ENCODE peak calls at places on chromosomes 4 and X, in seven cellular contexts. T is BJ, W is fibroblast of the aortic adventitia, X is epithelial cell of esophagus, D is lung, Y is endodermal cell, K is IMR-90. H is an unnamed sample.

GRCh38 chrX:2533424-2533823 is 32.6 kb upstream of the DHRSX start:
- DNase-seq in T (no peak), W (no peak), X (no peak), D (no peak), Y (no peak), K (no peak), H (no peak)

GRCh38 chr4:96736352-96736889 is 896.5 kb downstream of the PDHA2 start:
- DNase-seq in T (no peak), W (no peak), X (peak), D (no peak), Y (peak), K (no peak), H (no peak)

GRCh38 chrX:48956728-48957414 is 536 bp downstream of the OTUD5 start:
- DNase-seq in T (no peak), W (no peak), X (peak), D (no peak), Y (no peak), K (no peak), H (no peak)

GRCh38 chr4:100742045-100742444 is 224.2 kb upstream of the EMCN start:
- DNase-seq in T (no peak), W (peak), X (peak), D (no peak), Y (no peak), K (peak), H (no peak)

GRCh38 chrX:54386314-54386713 is 28.5 kb upstream of the WNK3 start:
- DNase-seq in T (no peak), W (no peak), X (peak), D (no peak), Y (no peak), K (peak), H (no peak)

GRCh38 chr4:168451744-168452394 is 28.4 kb downstream of the DDX60L start:
- DNase-seq in T (peak), W (peak), X (peak), D (no peak), Y (no peak), K (peak), H (no peak)

GRCh38 chrX:102976793-102977495 is 39.9 kb downstream of the RAB40AL start:
- DNase-seq in T (peak), W (peak), X (peak), D (no peak), Y (no peak), K (peak), H (peak)

GRCh38 chrX:74349387-74349786 is 45.4 kb downstream of the ZCCHC13 start:
- DNase-seq in T (peak), W (peak), X (peak), D (no peak), Y (no peak), K (peak), H (peak)

GRCh38 chrX:54411732-54412131 is 28.5 kb upstream of the TSR2 start:
- DNase-seq in T (no peak), W (no peak), X (no peak), D (no peak), Y (no peak), K (no peak), H (no peak)

GRCh38 chr4:17120761-17121160 is 222.3 kb upstream of the LDB2 start:
- DNase-seq in T (no peak), W (peak), X (no peak), D (no peak), Y (no peak), K (peak), H (no peak)

GRCh38 chr4:185712350-185713024 is 99.5 kb downstream of the SORBS2 start:
- DNase-seq in T (no peak), W (no peak), X (no peak), D (no peak), Y (no peak), K (no peak), H (no peak)

GRCh38 chr4:41256131-41256739 is 493 bp upstream of the UCHL1 start:
- DNase-seq in T (no peak), W (peak), X (no peak), D (no peak), Y (peak), K (peak), H (peak)

GRCh38 chrX:41474726-41475100 is 27.6 kb downstream of the NYX start:
- DNase-seq in T (no peak), W (no peak), X (no peak), D (no peak), Y (no peak), K (no peak), H (no peak)

GRCh38 chrX:133258481-133258880 is 40.3 kb upstream of the TFDP3 start:
- DNase-seq in T (peak), W (peak), X (peak), D (no peak), Y (no peak), K (peak), H (peak)

GRCh38 chr4:16001484-16001858 is 38.5 kb upstream of the FGFBP2 start:
- DNase-seq in T (no peak), W (peak), X (peak), D (peak), Y (peak), K (peak), H (peak)
- TF ChIP-seq CTCF in T (peak), W (peak), X (peak), D (peak), Y (peak), K (peak), H (peak)

DNA sequence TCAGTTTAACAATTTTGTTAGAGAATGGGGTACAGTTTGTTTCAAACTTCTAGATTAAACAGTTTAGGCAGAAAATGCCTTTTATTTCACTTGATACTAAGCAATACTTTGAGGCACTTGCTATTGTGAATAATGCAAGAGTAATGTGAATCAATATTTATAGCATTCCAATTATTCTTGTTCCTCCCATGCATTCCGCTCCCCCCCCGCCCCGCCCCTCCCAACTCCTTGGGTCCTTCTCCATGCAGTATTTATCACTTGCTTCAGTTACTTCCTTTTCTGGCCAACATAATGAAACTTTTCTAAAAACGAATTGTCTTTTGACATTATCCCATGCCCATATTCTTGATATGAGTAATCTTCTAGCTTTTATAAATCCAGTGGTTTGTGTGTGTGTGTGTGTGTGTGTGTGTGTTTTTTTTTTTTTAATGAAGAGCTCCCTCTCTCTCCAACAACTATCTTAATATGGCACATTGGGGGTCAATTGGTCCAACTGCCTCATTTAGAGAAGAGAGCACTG is 1.6 kb downstream of the BANK1 start:
- DNase-seq in T (peak), W (no peak), X (no peak), D (no peak), Y (no peak), K (no peak), H (no peak)
- H3K4me3 ChIP-seq in T (no peak), W (no peak), X (no peak), D (no peak), Y (no peak), K (no peak), H (no peak)

GRCh38 chr4:177349191-177349590 is 39.5 kb downstream of the NEIL3 start:
- DNase-seq in T (no peak), W (no peak), X (no peak), D (no peak), Y (no peak), K (no peak), H (no peak)
- TF ChIP-seq CTCF in T (no peak), W (no peak), X (no peak), D (no peak), Y (peak), K (no peak), H (no peak)

DNA sequence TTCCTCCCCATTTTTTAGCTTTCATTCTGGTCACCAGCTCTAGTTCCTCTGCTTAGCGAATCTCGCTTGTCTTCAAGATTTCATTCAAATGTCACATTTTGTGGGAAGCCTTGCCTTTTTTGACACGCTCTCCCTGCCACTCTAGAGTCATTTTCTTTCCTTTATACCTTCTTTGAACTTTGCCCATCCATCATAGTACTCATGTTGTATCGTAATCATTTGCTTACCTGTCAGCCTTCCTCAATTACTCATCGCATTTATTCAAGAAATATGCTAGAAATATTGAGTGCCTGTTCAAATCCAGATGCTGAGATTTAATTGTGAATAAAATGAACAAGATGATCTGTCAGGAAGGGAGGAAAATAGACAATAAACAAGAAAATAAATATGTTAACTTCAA is 21.8 kb downstream of the TSPAN7 start:
- DNase-seq in T (no peak), W (no peak), X (no peak), D (no peak), Y (no peak), K (no peak), H (no peak)
- H3K4me3 ChIP-seq in T (no peak), W (no peak), X (no peak), D (no peak), Y (no peak), K (no peak), H (no peak)

DNA sequence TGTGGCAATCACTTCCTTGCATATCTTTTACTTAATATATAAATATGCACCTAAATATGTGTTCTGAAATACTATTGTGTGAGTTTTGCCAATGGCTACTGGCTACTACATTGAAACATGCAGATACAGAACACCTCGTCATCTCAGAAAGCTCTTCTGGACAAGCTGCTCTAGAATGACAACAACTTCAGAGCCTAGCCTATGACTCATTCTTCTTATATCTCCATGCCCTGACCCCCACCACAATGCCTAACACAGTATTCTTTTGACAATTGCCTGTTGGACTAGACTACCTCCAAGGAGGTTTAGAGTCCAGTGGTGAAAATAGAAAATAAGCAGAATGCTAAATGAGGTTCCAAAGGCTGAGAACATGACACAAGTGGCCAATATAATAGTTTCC is 17.6 kb upstream of the DMP1 start:
- DNase-seq in T (no peak), W (no peak), X (peak), D (no peak), Y (no peak), K (no peak), H (no peak)
- TF ChIP-seq CTCF in T (no peak), W (no peak), X (no peak), D (no peak), Y (no peak), K (no peak), H (no peak)

DNA sequence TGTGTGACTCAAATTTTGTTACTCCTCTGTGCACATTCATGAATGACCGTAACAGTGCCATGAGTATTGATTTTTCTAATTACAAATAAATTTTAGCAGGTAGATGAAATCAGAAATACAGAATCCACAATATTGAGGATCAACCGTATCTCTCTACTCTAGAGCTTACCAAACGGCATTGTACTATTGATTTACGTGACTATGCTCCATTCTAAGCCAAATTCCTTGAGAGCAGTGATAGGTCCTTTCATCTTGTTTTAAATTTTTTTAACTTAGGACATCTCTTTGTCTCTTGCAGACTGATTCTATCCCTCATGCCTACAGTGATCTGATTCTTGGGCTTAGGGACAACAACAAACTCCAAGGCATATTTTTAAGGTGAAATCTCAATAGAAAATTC is 172.3 kb upstream of the C1QTNF7 start:
- DNase-seq in T (no peak), W (no peak), X (no peak), D (no peak), Y (no peak), K (no peak), H (no peak)
- H3K4me3 ChIP-seq in T (no peak), W (no peak), X (no peak), D (no peak), Y (no peak), K (no peak), H (no peak)

DNA sequence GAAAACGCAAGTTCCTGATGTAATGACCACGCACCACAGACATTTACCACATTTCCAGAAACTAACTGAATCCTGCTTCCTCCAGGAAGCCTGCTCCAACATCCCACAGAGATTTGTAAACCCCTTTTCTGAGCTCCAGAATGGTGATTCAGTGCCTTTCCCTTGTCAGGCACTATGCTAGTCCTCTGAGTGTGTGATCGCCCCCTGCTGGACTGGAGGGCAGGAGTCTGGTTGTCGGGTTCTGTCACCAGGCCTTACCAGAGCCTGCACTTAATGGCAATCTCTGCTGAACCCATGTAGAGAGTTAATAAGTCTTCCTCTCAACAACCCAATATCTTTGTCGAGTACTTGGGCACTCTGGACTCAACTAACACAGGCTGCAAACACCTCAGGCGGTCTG is 14.5 kb upstream of the KDM5C start:
- DNase-seq in T (no peak), W (no peak), X (no peak), D (no peak), Y (peak), K (no peak), H (no peak)
- TF ChIP-seq CTCF in T (no peak), W (peak), X (no peak), D (no peak), Y (peak), K (peak), H (no peak)

DNA sequence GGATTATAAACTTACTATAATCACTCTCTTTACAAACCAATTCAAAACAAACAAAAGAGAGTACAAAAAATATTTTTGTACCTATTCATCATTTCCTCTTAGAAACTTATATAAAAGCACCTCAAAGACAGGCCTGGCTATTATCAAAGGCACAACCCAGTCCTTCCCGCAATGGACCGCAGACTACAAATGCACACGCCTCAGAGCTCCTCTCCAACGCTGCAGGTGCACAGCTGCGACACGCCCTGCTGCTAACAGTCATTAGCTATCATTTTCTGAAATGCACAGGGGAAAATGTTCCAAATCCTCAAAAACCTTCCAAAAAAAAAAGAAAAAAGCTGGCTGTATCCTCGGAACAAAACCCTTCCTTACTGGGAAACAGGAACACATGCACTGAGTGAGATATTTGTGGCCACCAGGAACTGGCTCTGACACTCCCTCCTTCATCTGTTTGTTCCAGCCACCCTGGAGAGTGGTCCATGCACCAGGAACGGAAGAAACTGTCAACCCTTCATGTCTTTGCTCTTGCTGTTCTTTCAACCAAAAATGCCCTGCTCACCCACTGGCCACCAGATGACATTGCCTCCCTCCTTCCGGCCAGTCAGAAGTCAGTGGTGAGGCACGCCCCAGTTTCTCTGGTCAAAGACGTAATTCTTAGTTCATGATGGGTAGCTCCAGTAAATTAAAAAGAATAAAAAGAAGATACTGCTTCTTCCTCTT is 16.7 kb downstream of the IRF2 start:
- DNase-seq in T (no peak), W (no peak), X (no peak), D (no peak), Y (peak), K (no peak), H (no peak)
- H3K4me3 ChIP-seq in T (no peak), W (no peak), X (no peak), D (no peak), Y (no peak), K (no peak), H (no peak)

DNA sequence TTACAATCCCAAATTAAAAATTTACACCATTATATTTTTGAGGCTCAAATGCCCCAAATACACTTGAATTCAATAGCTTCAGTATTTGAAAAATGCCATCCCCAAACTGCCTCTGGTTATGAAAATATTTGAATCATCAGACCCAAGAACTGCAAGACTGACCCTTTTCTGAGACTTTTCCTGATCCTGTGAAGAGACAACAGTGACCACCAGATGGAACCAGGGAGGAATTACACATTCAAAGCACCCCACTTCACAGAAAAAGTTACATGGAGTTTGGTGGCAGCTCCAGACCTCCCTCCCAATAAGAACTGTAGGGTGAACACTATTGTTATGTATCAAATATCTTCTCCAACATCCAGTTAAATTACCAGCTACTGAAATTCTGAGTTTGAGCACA is 44.0 kb upstream of the SCD5 start:
- DNase-seq in T (no peak), W (peak), X (no peak), D (no peak), Y (no peak), K (peak), H (no peak)
- TF ChIP-seq CTCF in T (peak), W (peak), X (peak), D (no peak), Y (peak), K (peak), H (peak)

GRCh38 chr4:128684031-128684430 is 125.5 kb upstream of the JADE1 start:
- DNase-seq in T (no peak), W (no peak), X (no peak), D (no peak), Y (no peak), K (no peak), H (no peak)

GRCh38 chr4:128686032-128686465 is 123.5 kb upstream of the JADE1 start:
- DNase-seq in T (no peak), W (peak), X (peak), D (no peak), Y (no peak), K (peak), H (no peak)

GRCh38 chr4:128688025-128688721 is 121.3 kb upstream of the JADE1 start:
- DNase-seq in T (no peak), W (no peak), X (no peak), D (no peak), Y (no peak), K (no peak), H (no peak)

GRCh38 chr4:128686810-128687209 is 122.7 kb upstream of the JADE1 start:
- DNase-seq in T (no peak), W (no peak), X (peak), D (no peak), Y (no peak), K (peak), H (no peak)

GRCh38 chr4:128682942-128683666 is 126.4 kb upstream of the JADE1 start:
- DNase-seq in T (no peak), W (no peak), X (no peak), D (no peak), Y (peak), K (no peak), H (no peak)
- H3K4me3 ChIP-seq in T (no peak), W (no peak), X (no peak), D (no peak), Y (no peak), K (no peak), H (no peak)

H was measured in AG04449.